ENCODE peak calls at places on chromosomes 13 and 19, in six cellular contexts. S, X, F, Z, C and A are unnamed samples.

GRCh38 chr13:34833562-34834182 is 108.4 kb upstream of the NBEA start:
- DNase-seq in S (no peak), X (no peak), F (peak), Z (peak), C (peak), A (peak)

GRCh38 chr13:59230484-59231264 is 933.1 kb downstream of the DIAPH3 start:
- DNase-seq in S (no peak), X (no peak), F (no peak), Z (no peak), C (no peak), A (no peak)

GRCh38 chr19:1513492-1514294 is 874 bp upstream of the ADAMTSL5 start:
- DNase-seq in S (peak), X (no peak), F (peak), Z (no peak), C (peak), A (peak)

GRCh38 chr13:113623491-113624234 is 34.3 kb downstream of the ATP4B start:
- DNase-seq in S (no peak), X (no peak), F (peak), Z (no peak), C (no peak), A (no peak)

GRCh38 chr13:79311456-79311855 is 94.6 kb downstream of the RBM26 start:
- DNase-seq in S (no peak), X (no peak), F (peak), Z (no peak), C (no peak), A (peak)

GRCh38 chr19:12694641-12695040 is 1.8 kb downstream of the FBXW9 start:
- DNase-seq in S (no peak), X (no peak), F (no peak), Z (no peak), C (no peak), A (no peak)

GRCh38 chr13:49560270-49561063 is 24.9 kb downstream of the RCBTB1 start:
- DNase-seq in S (peak), X (no peak), F (peak), Z (no peak), C (no peak), A (peak)

GRCh38 chr13:25732146-25732865 is 319.5 kb downstream of the SHISA2 start:
- DNase-seq in S (peak), X (no peak), F (peak), Z (no peak), C (no peak), A (peak)

GRCh38 chr13:50115695-50116094 is 100.5 kb downstream of the KCNRG start:
- DNase-seq in S (no peak), X (no peak), F (no peak), Z (no peak), C (no peak), A (no peak)

GRCh38 chr13:75829874-75830273 is 193.7 kb downstream of the LMO7 start:
- DNase-seq in S (no peak), X (no peak), F (no peak), Z (no peak), C (no peak), A (peak)
- H3K14ac ChIP-seq in S (no peak), X (no peak), F (no peak), Z (no peak), C (no peak), A (no peak)

GRCh38 chr19:28291874-28292273 is 921.1 kb downstream of the UQCRFS1 start:
- DNase-seq in S (no peak), X (no peak), F (no peak), Z (no peak), C (no peak), A (no peak)
- H3K4ac ChIP-seq in S (no peak), X (no peak), F (no peak), Z (peak), C (no peak), A (no peak)

GRCh38 chr13:78187781-78188180 is 269.1 kb upstream of the EDNRB start:
- DNase-seq in S (no peak), X (no peak), F (no peak), Z (no peak), C (no peak), A (no peak)
- H3K14ac ChIP-seq in S (no peak), X (no peak), F (no peak), Z (no peak), C (no peak), A (no peak)

DNA sequence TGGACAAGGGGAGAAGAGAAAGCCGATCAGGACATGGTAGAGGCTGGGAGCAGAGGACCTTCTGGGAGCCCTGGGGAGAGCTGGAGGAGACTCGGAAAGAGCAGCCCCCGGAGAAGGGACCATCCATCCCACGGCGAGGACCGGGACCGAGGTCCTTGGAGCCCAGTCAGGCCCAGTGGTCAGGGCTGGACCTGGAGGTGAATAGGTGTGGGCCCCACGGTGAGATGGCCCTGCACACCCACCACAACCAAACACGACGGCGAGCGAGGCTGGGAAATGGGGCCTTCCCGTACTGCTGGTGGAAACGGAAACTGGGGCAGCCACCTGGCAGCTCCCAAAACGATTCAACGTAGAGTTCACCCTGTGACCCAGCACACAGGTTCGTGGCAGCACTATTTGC is 3.7 kb upstream of the NTN5 start:
- DNase-seq in S (no peak), X (no peak), F (no peak), Z (no peak), C (no peak), A (no peak)
- H3K4ac ChIP-seq in S (no peak), X (no peak), F (no peak), Z (no peak), C (no peak), A (no peak)

GRCh38 chr19:47641891-47642485 is 33.1 kb downstream of the BICRA start:
- DNase-seq in S (no peak), X (no peak), F (no peak), Z (no peak), C (no peak), A (no peak)
- H3K14ac ChIP-seq in S (no peak), X (no peak), F (no peak), Z (no peak), C (no peak), A (no peak)

GRCh38 chr13:48000559-48001126 is 430 bp downstream of the SUCLA2 start:
- DNase-seq in S (no peak), X (no peak), F (no peak), Z (no peak), C (peak), A (peak)
- H3K4ac ChIP-seq in S (peak), X (peak), F (peak), Z (peak), C (no peak), A (peak)

DNA sequence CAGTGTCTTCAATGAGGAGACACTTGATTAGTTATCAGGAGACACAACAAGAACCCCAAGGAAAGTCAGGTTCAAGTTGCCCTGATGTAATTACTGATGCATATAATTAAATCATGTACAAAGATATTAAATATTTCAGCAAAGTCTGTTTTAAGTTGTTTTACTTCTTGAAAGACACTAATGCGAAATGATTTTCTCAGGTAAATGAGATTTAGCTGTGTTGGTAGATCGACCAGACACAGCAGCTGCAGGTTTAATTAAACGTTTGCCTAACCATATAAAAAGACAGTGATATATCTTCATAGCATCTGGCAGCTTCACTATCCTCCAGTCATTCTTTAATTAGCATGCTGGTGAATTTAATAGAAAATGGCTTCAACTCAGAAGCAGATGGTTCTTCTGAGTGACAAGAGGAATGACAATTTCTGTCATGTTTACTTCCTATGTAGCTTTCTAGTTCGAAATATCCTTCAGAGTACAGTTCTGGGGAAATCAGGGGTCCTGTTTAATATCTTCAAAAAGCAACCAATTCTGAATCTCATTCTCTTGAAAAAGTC is 69.3 kb downstream of the NHLRC3 start:
- DNase-seq in S (no peak), X (no peak), F (no peak), Z (no peak), C (no peak), A (no peak)
- H3K14ac ChIP-seq in S (no peak), X (no peak), F (no peak), Z (no peak), C (no peak), A (no peak)

GRCh38 chr13:86976521-86977324 is 694.4 kb upstream of the SLITRK5 start:
- DNase-seq in S (no peak), X (no peak), F (no peak), Z (no peak), C (no peak), A (peak)
- H3K4ac ChIP-seq in S (no peak), X (no peak), F (no peak), Z (no peak), C (no peak), A (no peak)